ENCODE peak calls at places on chromosomes 16 and 17, in nine cellular contexts. O is OCI-LY7; P is CD8-positive, alpha-beta T cell; G is Caco-2; A is effector memory CD4-positive, alpha-beta T cell; C is brain microvascular endothelial cell; B is skeletal muscle cell; J is naive thymus-derived CD4-positive, alpha-beta T cell; Q is pancreas. U is an unnamed sample.

GRCh38 chr17:42547001-42547461 is 5.7 kb upstream of the HSD17B1 start:
- DNase-seq in O (no peak), A (no peak), J (no peak), C (no peak), B (no peak), G (no peak), Q (no peak), P (no peak), U (no peak)

GRCh38 chr16:57194512-57194911 is 8.4 kb downstream of the RSPRY1 start:
- DNase-seq in P (no peak), G (no peak), J (no peak), B (peak; percentile 75), O (no peak), C (peak; percentile 88), Q (no peak), A (no peak), U (no peak)

GRCh38 chr16:82992826-82993225 is 366.1 kb downstream of the CDH13 start:
- DNase-seq in J (no peak), A (no peak), P (no peak), G (no peak), Q (no peak), O (no peak), B (no peak), C (no peak), U (no peak)

GRCh38 chr17:81398170-81398854 is 3.1 kb downstream of the BAHCC1 start:
- DNase-seq in A (no peak), B (no peak), G (no peak), P (no peak), C (no peak), O (no peak), J (no peak), Q (no peak), U (peak; percentile 71)

GRCh38 chr16:12324152-12324551 is 347.6 kb downstream of the SNX29 start:
- DNase-seq in G (no peak), C (no peak), B (no peak), A (no peak), Q (no peak), J (no peak), P (no peak), O (no peak), U (no peak)

GRCh38 chr17:61065263-61065773 is 334.3 kb upstream of the TBX2 start:
- DNase-seq in Q (no peak), B (no peak), C (peak; percentile 61), P (no peak), J (no peak), A (no peak), O (no peak), G (no peak), U (no peak)

GRCh38 chr17:28494445-28495188 is 11.5 kb upstream of the FOXN1 start:
- DNase-seq in J (peak; percentile 77), C (peak; percentile 41), A (peak; percentile 49), B (peak; percentile 15), G (peak; percentile 78), P (peak; percentile 60), O (peak; percentile 73), Q (peak; percentile 69), U (peak; percentile 38)

GRCh38 chr17:40461774-40462342 is 18.6 kb downstream of the IGFBP4 start:
- DNase-seq in J (no peak), B (no peak), O (no peak), G (no peak), C (no peak), P (no peak), A (no peak), Q (no peak), U (no peak)

GRCh38 chr16:272633-273546 is 2.9 kb downstream of the RGS11 start:
- DNase-seq in J (no peak), A (no peak), P (no peak), O (no peak), B (no peak), Q (peak; percentile 22), C (no peak), G (no peak), U (no peak)

GRCh38 chr16:684961-685696 is 995 bp upstream of the JMJD8 start:
- DNase-seq in O (no peak), A (no peak), Q (no peak), P (no peak), G (peak; percentile 80), J (no peak), B (no peak), C (no peak), U (no peak)

GRCh38 chr16:67022531-67023214 is 6.3 kb upstream of the CBFB start:
- DNase-seq in G (peak; percentile 14), C (peak; percentile 20), J (no peak), A (no peak), O (no peak), P (no peak), B (no peak), Q (peak; percentile 3), U (no peak)

GRCh38 chr16:8587065-8587464 is 3.2 kb downstream of the TMEM114 start:
- DNase-seq in A (no peak), O (no peak), P (no peak), G (no peak), B (no peak), C (no peak), J (no peak), Q (no peak), U (no peak)

GRCh38 chr17:41442772-41443171 is 2.0 kb upstream of the KRT38 start:
- DNase-seq in A (no peak), G (no peak), B (no peak), O (no peak), P (no peak), J (no peak), Q (no peak), C (peak; percentile 56), U (no peak)

GRCh38 chr16:752008-752315 is 8.6 kb upstream of the MSLN start:
- DNase-seq in Q (no peak), P (no peak), J (no peak), O (no peak), B (no peak), A (no peak), G (no peak), C (no peak), U (no peak)

GRCh38 chr17:40450175-40450574 is 6.9 kb downstream of the IGFBP4 start:
- DNase-seq in O (peak; percentile 55), G (peak; percentile 77), B (no peak), J (no peak), A (no peak), Q (peak; percentile 51), P (no peak), C (no peak), U (no peak)

DNA sequence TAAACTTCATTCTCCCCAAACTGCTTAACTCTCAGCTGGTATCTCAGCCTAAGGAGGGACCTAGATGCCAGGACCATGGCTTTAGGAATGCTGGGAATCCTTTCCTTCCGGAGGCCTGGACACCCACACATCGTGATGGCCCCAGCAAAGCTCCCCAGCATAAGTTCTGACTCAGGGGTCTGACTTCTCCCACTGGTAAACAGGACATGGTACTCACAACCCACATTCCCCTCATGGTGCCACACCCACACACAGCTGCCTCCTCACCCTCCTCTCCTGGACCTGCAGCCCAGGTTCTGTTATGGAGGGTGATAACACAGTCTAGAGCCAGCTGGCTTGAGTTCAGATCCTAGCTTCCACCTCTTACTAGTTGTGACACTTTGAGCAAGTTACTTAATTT is 710 bp upstream of the RNF227 start:
- DNase-seq in A (no peak), C (peak; percentile 24), J (no peak), B (no peak), P (no peak), G (no peak), Q (no peak), O (no peak), U (no peak)
- H3K4me3 ChIP-seq in A (no peak overlapping the region), C (no peak overlapping the region), J (peak overlapping the region; percentile 56), B (peak overlapping the region; percentile 67), P (peak overlapping the region; percentile 79), G (peak overlapping the region; percentile 61), Q (no peak overlapping the region), O (no peak overlapping the region), U (no peak overlapping the region)

GRCh38 chr17:6996256-6997111 is 635 bp downstream of the ALOX12 start:
- DNase-seq in P (no peak), J (no peak), B (no peak), O (no peak), G (no peak), C (no peak), Q (no peak), A (no peak), U (no peak)
- H3K4me3 ChIP-seq in P (no peak overlapping the region), J (no peak overlapping the region), B (peak overlapping the region; percentile 29), O (no peak overlapping the region), G (no peak overlapping the region), C (no peak overlapping the region), Q (peak overlapping the region; percentile 27), A (no peak overlapping the region), U (no peak overlapping the region)

GRCh38 chr17:69716571-69716970 is 302.1 kb downstream of the MAP2K6 start:
- DNase-seq in P (no peak), G (no peak), J (no peak), O (no peak), B (no peak), Q (no peak), C (no peak), A (no peak), U (no peak)
- H3K4me3 ChIP-seq in P (no peak overlapping the region), G (no peak overlapping the region), J (no peak overlapping the region), O (no peak overlapping the region), B (no peak overlapping the region), Q (no peak overlapping the region), C (no peak overlapping the region), A (no peak overlapping the region), U (no peak overlapping the region)

GRCh38 chr16:30095166-30096078 is 591 bp downstream of the YPEL3 start:
- DNase-seq in J (peak; percentile 21), C (no peak), G (no peak), B (no peak), Q (peak; percentile 51), P (no peak), O (no peak), A (no peak), U (no peak)

GRCh38 chr16:30092373-30093010 is 768 bp upstream of the TBX6 start:
- DNase-seq in G (no peak), J (no peak), P (peak; percentile 43), O (peak; percentile 95), C (peak; percentile 44), Q (peak; percentile 72), B (no peak), A (peak; percentile 68), U (peak; percentile 76)

GRCh38 chr16:30094541-30095165 is 1.4 kb downstream of the YPEL3 start:
- DNase-seq in B (no peak), A (no peak), Q (no peak), O (no peak), J (no peak), G (no peak), C (no peak), P (no peak), U (no peak)

GRCh38 chr16:30096862-30097563 is 1.0 kb upstream of the YPEL3 start:
- DNase-seq in A (no peak), J (peak; percentile 53), O (peak; percentile 31), C (no peak), B (no peak), Q (no peak), P (no peak), G (no peak), U (no peak)

DNA sequence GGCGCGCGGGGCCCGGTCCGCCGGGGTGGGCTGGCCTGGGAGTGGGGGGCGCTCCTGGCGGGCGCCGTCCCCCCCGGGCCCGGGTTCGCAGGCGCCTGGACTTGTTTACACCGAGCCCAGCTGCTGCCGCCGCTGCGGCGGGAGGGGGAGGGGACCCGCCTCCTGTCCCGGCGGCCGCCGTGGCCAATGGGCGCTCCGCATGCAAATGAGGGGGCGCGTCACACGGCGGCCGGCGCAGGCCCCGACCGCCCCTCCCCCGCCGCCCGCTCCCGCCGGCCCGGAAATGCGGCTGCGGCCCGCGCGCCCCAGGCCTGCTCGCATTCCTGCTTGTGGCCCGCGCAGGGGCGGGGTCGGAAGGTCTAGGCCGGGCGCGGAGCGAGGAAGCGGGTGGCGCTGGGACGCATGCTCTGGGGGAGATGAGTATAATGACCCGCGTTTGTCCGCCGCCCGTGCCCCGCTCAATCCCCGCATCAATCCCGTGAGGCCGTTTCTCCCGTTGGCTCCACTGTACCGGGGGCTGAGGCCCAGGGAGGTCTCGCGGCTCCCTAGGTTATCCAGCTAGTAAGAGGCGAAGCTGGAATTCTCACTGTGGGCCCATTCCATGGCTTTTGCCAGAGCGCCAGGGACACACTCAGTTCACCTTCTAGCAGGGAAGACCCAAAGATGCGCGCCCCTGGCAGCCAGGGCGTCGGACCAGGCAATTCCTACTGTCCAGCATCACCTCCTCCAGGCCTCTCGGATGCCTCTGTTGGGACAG is at the start of gene YPEL3:
- DNase-seq in C (peak; percentile 81), O (peak; percentile 87), G (peak; percentile 90), P (peak; percentile 77), A (peak; percentile 81), B (peak; percentile 69), Q (peak; percentile 92), J (peak; percentile 89), U (no peak)
- H3K4me3 ChIP-seq in C (peak within 1 kb of the TSS; percentile 58), O (peak within 1 kb of the TSS; percentile 66), G (peak within 1 kb of the TSS; percentile 45), P (peak within 1 kb of the TSS; percentile 95), A (peak within 1 kb of the TSS; percentile 74), B (peak within 1 kb of the TSS; percentile 58), Q (peak within 1 kb of the TSS; percentile 78), J (peak within 1 kb of the TSS; percentile 76), U (no peak within 1 kb of the TSS)

U was measured in Jurkat, Clone E6-1.